ENCODE peak calls at places on chromosomes 16 and 17, in six cellular contexts. J is gastrocnemius medialis, H is AG04450, P is aorta, U is adrenal gland, V is right atrium auricular region. T is an unnamed sample.
A peak's percentile ranks its signal among the peaks of the same experiment; 100 is the strongest.

GRCh38 chr17:2151634-2152033 is 96.7 kb downstream of the HIC1 start:
- DNase-seq in U (no peak), P (no peak), J (no peak), H (no peak), V (no peak), T (no peak)

GRCh38 chr16:31087481-31087880 is 1.3 kb downstream of the PRSS53 start:
- DNase-seq in V (no peak), H (no peak), J (no peak), U (no peak), P (no peak), T (no peak)

GRCh38 chr17:34254651-34255380 is at the start of gene CCL2:
- DNase-seq in U (peak; percentile 69), H (peak; percentile 65), P (peak; percentile 82), V (peak; percentile 88), J (peak; percentile 59), T (peak; percentile 87)

GRCh38 chr16:22323998-22324786 is 27.0 kb downstream of the POLR3E start:
- DNase-seq in P (no peak), J (no peak), U (no peak), V (no peak), H (no peak), T (no peak)

GRCh38 chr17:52128721-52129120 is 29.8 kb downstream of the CA10 start:
- DNase-seq in H (no peak), J (no peak), V (no peak), P (no peak), U (no peak), T (no peak)

GRCh38 chr17:15929941-15930340 is 15.0 kb upstream of the ADORA2B start:
- DNase-seq in H (no peak), V (no peak), P (peak; percentile 59), U (no peak), J (no peak), T (no peak)

GRCh38 chr17:60863892-60864673 is 186.4 kb downstream of the BCAS3 start:
- DNase-seq in P (no peak), U (no peak), V (no peak), J (no peak), H (no peak), T (no peak)

GRCh38 chr16:73015612-73016487 is 32.1 kb downstream of the ZFHX3 start:
- DNase-seq in V (no peak), H (no peak), U (no peak), P (no peak), J (peak; percentile 74), T (no peak)

GRCh38 chr17:58181796-58182195 is 10.7 kb upstream of the EPX start:
- DNase-seq in V (no peak), P (no peak), U (no peak), H (no peak), J (no peak), T (no peak)

GRCh38 chr17:57489321-57489720 is 233.0 kb downstream of the MSI2 start:
- DNase-seq in P (no peak), U (peak; percentile 51), V (no peak), H (no peak), J (peak; percentile 64), T (no peak)

GRCh38 chr16:1708768-1709180 is 2.8 kb downstream of the MAPK8IP3 start:
- DNase-seq in V (peak; percentile 75), P (no peak), U (peak; percentile 90), H (peak; percentile 45), J (peak; percentile 72), T (peak; percentile 58)

GRCh38 chr16:77298638-77299360 is 99.6 kb downstream of the SYCE1L start:
- DNase-seq in P (no peak), H (peak; percentile 46), V (peak; percentile 64), J (no peak), U (no peak), T (no peak)

GRCh38 chr16:16778322-16778721 is 399.4 kb downstream of the NPIPA7 start:
- DNase-seq in V (no peak), P (no peak), U (no peak), H (no peak), J (no peak), T (no peak)

GRCh38 chr17:28346746-28347246 is 10.5 kb downstream of the POLDIP2 start:
- DNase-seq in J (no peak), H (no peak), V (no peak), U (peak; percentile 85), P (no peak), T (no peak)

GRCh38 chr16:66711581-66711980 is 15.0 kb upstream of the CMTM4 start:
- DNase-seq in V (no peak), U (no peak), H (no peak), P (no peak), J (no peak), T (no peak)

GRCh38 chr17:70084476-70084875 is 9.5 kb downstream of the KCNJ16 start:
- DNase-seq in P (no peak), H (no peak), V (no peak), J (no peak), U (no peak), T (no peak)

GRCh38 chr16:27503662-27504061 is 46.1 kb downstream of the GTF3C1 start:
- DNase-seq in H (no peak), V (no peak), U (no peak), J (no peak), P (no peak), T (no peak)

GRCh38 chr16:57299009-57299718 is 14.7 kb upstream of the PLLP start:
- DNase-seq in H (peak; percentile 20), V (no peak), P (peak; percentile 50), J (no peak), U (no peak), T (no peak)

GRCh38 chr17:4513113-4514032 is 14.7 kb downstream of the SPNS2 start:
- DNase-seq in U (no peak), V (no peak), H (no peak), P (no peak), J (no peak), T (no peak)

GRCh38 chr17:17565471-17566365 is 25.8 kb downstream of the PEMT start:
- DNase-seq in V (peak; percentile 61), H (no peak), J (no peak), P (no peak), U (no peak), T (no peak)

GRCh38 chr16:68086860-68087268 is 1.7 kb downstream of the NFATC3 start:
- DNase-seq in H (no peak), P (no peak), V (no peak), U (no peak), J (no peak), T (no peak)

GRCh38 chr17:61400786-61401279 is 1.2 kb downstream of the TBX2 start:
- DNase-seq in H (no peak), V (no peak), P (no peak), J (no peak), U (no peak), T (no peak)

GRCh38 chr17:35878361-35878760 is 1.8 kb downstream of the CCL5 start:
- DNase-seq in P (no peak), J (no peak), U (no peak), H (no peak), V (no peak), T (no peak)

GRCh38 chr16:70160821-70161220 is 12.8 kb upstream of the CLEC18C start:
- DNase-seq in P (peak; percentile 78), H (no peak), U (no peak), J (no peak), V (no peak), T (peak; percentile 3)

GRCh38 chr17:29291163-29291752 is 2.7 kb downstream of the NUFIP2 start:
- DNase-seq in P (no peak), U (no peak), V (no peak), J (no peak), H (peak; percentile 18), T (peak; percentile 36)

GRCh38 chr17:1639549-1639948 is 6.0 kb downstream of the SCARF1 start:
- DNase-seq in U (no peak), V (no peak), J (no peak), H (no peak), P (no peak), T (no peak)

GRCh38 chr17:58487589-58488427 is at the start of gene HSF5:
- DNase-seq in U (no peak), V (no peak), H (no peak), P (peak; percentile 77), J (no peak), T (peak; percentile 29)

GRCh38 chr16:58158137-58158536 is 29.0 kb upstream of the CFAP20 start:
- DNase-seq in J (no peak), U (no peak), V (no peak), H (no peak), P (no peak), T (no peak)

GRCh38 chr17:54373970-54374369 is 526.7 kb upstream of the TOM1L1 start:
- DNase-seq in P (no peak), H (no peak), J (no peak), U (no peak), V (no peak), T (no peak)
- H3K4me3 ChIP-seq in P (no peak overlapping the region), H (no peak overlapping the region), J (no peak overlapping the region), U (no peak overlapping the region), V (no peak overlapping the region), T (no peak overlapping the region)

DNA sequence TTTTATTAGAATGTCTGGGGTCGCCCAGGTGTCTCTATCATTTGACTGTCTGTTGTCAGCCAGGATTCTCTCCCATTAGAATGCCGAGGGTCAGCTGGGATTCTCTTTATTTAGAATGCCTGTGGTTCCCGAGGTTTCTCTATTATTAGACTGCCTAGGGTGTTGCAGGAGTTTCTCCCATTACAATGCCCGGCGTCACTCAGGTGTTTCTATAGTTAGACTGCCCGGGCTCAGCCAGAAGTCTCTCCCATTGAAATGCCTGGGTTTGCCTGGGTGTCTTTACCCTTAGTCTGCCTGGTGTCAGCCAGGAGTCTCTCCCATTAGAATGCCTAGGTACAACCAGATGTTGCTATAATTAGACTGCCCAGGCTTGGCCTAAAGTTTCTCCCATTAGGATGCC is 2252.0 kb downstream of the TP53TG3F start:
- DNase-seq in P (no peak), J (no peak), H (no peak), V (no peak), U (no peak), T (no peak)
- H3K9me3 ChIP-seq in P (peaks cover 2% of the 10 kb centered on the region), J (no peaks in the 10 kb centered on the region), H (peaks cover 27% of the 10 kb centered on the region), V (peaks cover 6% of the 10 kb centered on the region), U (no peaks in the 10 kb centered on the region), T (peaks cover 31% of the 10 kb centered on the region)

GRCh38 chr17:75843577-75844529 is at the start of gene UNC13D:
- DNase-seq in P (no peak), V (no peak), J (peak; percentile 61), U (peak; percentile 64), H (no peak), T (no peak)
- H3K4me3 ChIP-seq in P (no peak within 1 kb of the TSS), V (peak within 1 kb of the TSS; percentile 24), J (no peak within 1 kb of the TSS), U (peak within 1 kb of the TSS; percentile 30), H (no peak within 1 kb of the TSS), T (peak within 1 kb of the TSS; percentile 19)

GRCh38 chr16:3305109-3306068 is at the start of the genes TIGD7 and ZNF75A:
- DNase-seq in H (peak; percentile 66), V (peak; percentile 83), P (peak; percentile 95), J (peak; percentile 78), U (peak; percentile 90), T (peak; percentile 89)
- H3K9me3 ChIP-seq in H (peaks cover 72% of the 10 kb centered on the region), V (peaks cover 71% of the 10 kb centered on the region), P (peaks cover 15% of the 10 kb centered on the region), J (peaks cover 3% of the 10 kb centered on the region), U (no peaks in the 10 kb centered on the region), T (no peaks in the 10 kb centered on the region)

T was measured in heart right ventricle.